ENCODE peak calls at places on chromosomes 16 and 17, in nine cellular contexts. O is HFF-Myc; I is activated T-cell treated with anti-CD3 and anti-CD28 coated beads, Interleukin-2, amount 50 U/mL, for 72 hours; H is foreskin melanocyte; B is GM13976; N is non-pigmented ciliary epithelial cell; Q is EL; T is D341Med; V is aorta. G is an unnamed sample.

GRCh38 chr16:11257131-11257938 is 1.3 kb upstream of the SOCS1 start:
- DNase-seq in O (peak; percentile 76), I (peak; percentile 74), H (peak; percentile 72), B (peak; percentile 80), N (peak; percentile 50), Q (peak; percentile 86), T (peak; percentile 77), V (peak; percentile 89), G (peak; percentile 63)

GRCh38 chr17:42531455-42532354 is 4.3 kb upstream of the NAGLU start:
- DNase-seq in O (no peak), I (peak; percentile 68), H (no peak), B (peak; percentile 73), N (no peak), Q (peak; percentile 59), T (peak; percentile 86), V (peak; percentile 88), G (peak; percentile 52)

GRCh38 chr17:28953444-28954118 is 2.3 kb upstream of the PHF12 start:
- DNase-seq in O (no peak), I (peak; percentile 63), H (peak; percentile 23), B (peak; percentile 61), N (no peak), Q (peak; percentile 41), T (peak; percentile 69), V (peak; percentile 70), G (peak; percentile 61)

GRCh38 chr17:82370471-82371332 is 863 bp upstream of the UTS2R start:
- DNase-seq in O (no peak), I (peak; percentile 30), H (peak; percentile 18), B (peak; percentile 80), N (no peak), Q (peak; percentile 20), T (no peak), V (no peak), G (no peak)

GRCh38 chr17:69716571-69716970 is 302.1 kb downstream of the MAP2K6 start:
- DNase-seq in O (no peak), I (no peak), H (peak; percentile 90), B (no peak), N (no peak), Q (no peak), T (no peak), V (no peak), G (no peak)

GRCh38 chr17:75557075-75557851 is 30.3 kb upstream of the MYO15B start:
- DNase-seq in O (no peak), I (no peak), H (no peak), B (no peak), N (no peak), Q (peak; percentile 82), T (no peak), V (no peak), G (no peak)

GRCh38 chr16:54657058-54657708 is 273.5 kb upstream of the IRX5 start:
- DNase-seq in O (peak; percentile 10), I (no peak), H (no peak), B (no peak), N (no peak), Q (peak; percentile 61), T (no peak), V (no peak), G (no peak)

GRCh38 chr17:56926704-56927103 is 12.9 kb upstream of the TRIM25 start:
- DNase-seq in O (no peak), I (no peak), H (no peak), B (no peak), N (no peak), Q (no peak), T (no peak), V (no peak), G (no peak)

GRCh38 chr17:37339321-37339720 is 36.5 kb upstream of the C17orf78 start:
- DNase-seq in O (no peak), I (no peak), H (no peak), B (no peak), N (no peak), Q (no peak), T (no peak), V (no peak), G (no peak)

GRCh38 chr16:66444049-66444481 is 17.0 kb downstream of the BEAN1 start:
- DNase-seq in O (no peak), I (no peak), H (no peak), B (no peak), N (no peak), Q (no peak), T (no peak), V (peak; percentile 42), G (no peak)

GRCh38 chr17:65387322-65387721 is 174.1 kb downstream of the AXIN2 start:
- DNase-seq in O (no peak), I (no peak), H (no peak), B (no peak), N (no peak), Q (no peak), T (no peak), V (no peak), G (no peak)

GRCh38 chr16:396605-397004 is 394 bp upstream of the NME4 start:
- DNase-seq in O (no peak), I (no peak), H (peak; percentile 57), B (peak; percentile 60), N (no peak), Q (peak; percentile 67), T (peak; percentile 80), V (no peak), G (no peak)

GRCh38 chr17:17943281-17943984 is 28.8 kb downstream of the TOM1L2 start:
- DNase-seq in O (no peak), I (no peak), H (no peak), B (no peak), N (no peak), Q (no peak), T (no peak), V (peak; percentile 23), G (no peak)

GRCh38 chr17:7632492-7632894 is 2.6 kb downstream of the SHBG start:
- DNase-seq in O (no peak), I (peak; percentile 51), H (no peak), B (no peak), N (no peak), Q (peak; percentile 56), T (peak; percentile 62), V (no peak), G (peak; percentile 55)

GRCh38 chr16:19704321-19705130 is 13.5 kb downstream of the KNOP1 start:
- DNase-seq in O (no peak), I (no peak), H (peak; percentile 72), B (no peak), N (no peak), Q (peak; percentile 62), T (no peak), V (peak; percentile 63), G (no peak)

GRCh38 chr16:55834044-55834443 is 1.1 kb upstream of the CES1 start:
- DNase-seq in O (no peak), I (no peak), H (no peak), B (no peak), N (no peak), Q (no peak), T (no peak), V (no peak), G (no peak)

GRCh38 chr17:5254903-5255521 is 20.4 kb upstream of the SCIMP start:
- DNase-seq in O (no peak), I (no peak), H (peak; percentile 39), B (peak; percentile 53), N (no peak), Q (no peak), T (no peak), V (no peak), G (peak; percentile 53)

GRCh38 chr17:50064253-50064991 is 8.5 kb downstream of the ITGA3 start:
- DNase-seq in O (peak; percentile 78), I (no peak), H (peak; percentile 98), B (no peak), N (peak; percentile 87), Q (peak; percentile 100), T (no peak), V (peak; percentile 93), G (no peak)